ENCODE peak calls at places on chromosomes 1 and 21, in four cellular contexts. I, R, Y and H are unnamed samples.

GRCh38 chr1:204846546-204846945 is 24.1 kb upstream of the NFASC start:
- DNase-seq in I (no peak), R (no peak), Y (no peak), H (no peak)

GRCh38 chr1:31830511-31830910 is 14.7 kb upstream of the SPOCD1 start:
- DNase-seq in I (no peak), R (no peak), Y (no peak), H (no peak)

GRCh38 chr1:205339717-205340116 is 17.0 kb downstream of the KLHDC8A start:
- DNase-seq in I (no peak), R (no peak), Y (no peak), H (no peak)

GRCh38 chr1:155609515-155610256 is at the start of gene MSTO1:
- DNase-seq in I (peak; percentile 98), R (peak; percentile 96), Y (peak; percentile 97), H (peak; percentile 98)

GRCh38 chr21:36716836-36717235 is 17.9 kb downstream of the SIM2 start:
- DNase-seq in I (no peak), R (no peak), Y (no peak), H (no peak)

GRCh38 chr21:35465750-35466149 is 416.6 kb upstream of the RUNX1 start:
- DNase-seq in I (no peak), R (no peak), Y (no peak), H (no peak)

GRCh38 chr1:68916227-68916853 is 419.5 kb upstream of the DEPDC1 start:
- DNase-seq in I (peak; percentile 60), R (no peak), Y (no peak), H (no peak)

GRCh38 chr1:112788561-112788960 is 73.4 kb upstream of the PPM1J start:
- DNase-seq in I (no peak), R (no peak), Y (no peak), H (no peak)

GRCh38 chr1:29210278-29211085 is 20.3 kb downstream of the MECR start:
- DNase-seq in I (no peak), R (no peak), Y (no peak), H (no peak)

GRCh38 chr1:212401042-212401441 is 13.6 kb downstream of the PACC1 start:
- DNase-seq in I (no peak), R (no peak), Y (no peak), H (no peak)

GRCh38 chr1:178486100-178487069 is 10.4 kb downstream of the CLEC20A start:
- DNase-seq in I (no peak), R (no peak), Y (no peak), H (no peak)
- H3K4me3 ChIP-seq in I (no peak overlapping the region), R (peak overlapping the region; percentile 35), Y (peak overlapping the region; percentile 62), H (no peak overlapping the region)

DNA sequence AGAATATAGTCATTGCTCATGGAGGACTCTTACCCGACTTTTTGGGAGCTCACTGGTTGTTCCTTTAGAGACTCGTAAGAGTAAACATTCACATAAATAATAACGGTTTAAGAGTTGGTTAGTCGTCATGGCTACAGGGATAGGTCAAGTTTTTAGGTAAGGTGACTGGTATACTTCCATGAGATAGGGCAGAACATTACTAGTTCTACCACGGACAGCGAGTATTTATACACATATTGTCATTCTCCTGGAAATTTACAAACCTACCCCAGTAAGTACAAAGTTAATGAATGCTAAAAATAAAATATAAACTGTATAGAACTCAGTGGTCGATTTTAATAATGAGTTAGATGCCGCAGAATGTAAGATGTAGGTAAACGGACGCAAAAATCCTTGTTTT is 1.2 kb upstream of the RYR2 start:
- DNase-seq in I (no peak), R (no peak), Y (no peak), H (no peak)
- H3K4me3 ChIP-seq in I (no peak overlapping the region), R (no peak overlapping the region), Y (no peak overlapping the region), H (no peak overlapping the region)

GRCh38 chr1:56872597-56872996 is 18.0 kb downstream of the C8A start:
- DNase-seq in I (no peak), R (no peak), Y (no peak), H (no peak)
- H3K4me3 ChIP-seq in I (no peak overlapping the region), R (no peak overlapping the region), Y (no peak overlapping the region), H (no peak overlapping the region)

DNA sequence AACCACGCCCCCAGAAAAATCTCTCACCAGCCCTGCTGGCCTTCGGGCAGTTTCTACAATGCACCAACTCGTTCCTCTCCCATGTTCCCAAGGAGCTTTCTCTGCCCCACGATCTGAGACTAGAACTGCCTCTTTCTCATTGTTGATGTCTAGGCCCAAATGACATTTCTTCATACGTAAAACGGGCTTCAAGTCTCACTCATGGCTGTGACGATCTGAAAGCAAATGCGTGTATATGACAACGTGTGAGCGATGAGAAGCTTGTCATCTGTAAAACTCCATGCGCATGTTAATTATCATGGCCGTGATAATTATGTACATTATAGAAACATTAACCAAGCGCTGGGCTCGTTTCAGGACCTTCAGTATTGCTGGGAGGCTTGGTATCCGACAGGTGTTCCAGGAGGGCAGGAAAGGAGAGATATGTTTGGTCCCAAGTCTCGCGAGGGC is 693 bp upstream of the NIPAL3 start:
- DNase-seq in I (no peak), R (peak; percentile 56), Y (no peak), H (no peak)
- H3K4me3 ChIP-seq in I (no peak overlapping the region), R (peak overlapping the region; percentile 56), Y (peak overlapping the region; percentile 75), H (peak overlapping the region; percentile 13)

GRCh38 chr1:26557078-26557477 is 27.5 kb downstream of the RPS6KA1 start:
- DNase-seq in I (no peak), R (no peak), Y (no peak), H (no peak)

GRCh38 chr1:26554781-26555180 is 25.2 kb downstream of the RPS6KA1 start:
- DNase-seq in I (no peak), R (no peak), Y (no peak), H (no peak)

GRCh38 chr1:26553942-26554682 is 24.6 kb downstream of the RPS6KA1 start:
- DNase-seq in I (no peak), R (no peak), Y (no peak), H (no peak)

GRCh38 chr1:26555550-26555981 is 26.0 kb downstream of the RPS6KA1 start:
- DNase-seq in I (no peak), R (no peak), Y (no peak), H (no peak)

DNA sequence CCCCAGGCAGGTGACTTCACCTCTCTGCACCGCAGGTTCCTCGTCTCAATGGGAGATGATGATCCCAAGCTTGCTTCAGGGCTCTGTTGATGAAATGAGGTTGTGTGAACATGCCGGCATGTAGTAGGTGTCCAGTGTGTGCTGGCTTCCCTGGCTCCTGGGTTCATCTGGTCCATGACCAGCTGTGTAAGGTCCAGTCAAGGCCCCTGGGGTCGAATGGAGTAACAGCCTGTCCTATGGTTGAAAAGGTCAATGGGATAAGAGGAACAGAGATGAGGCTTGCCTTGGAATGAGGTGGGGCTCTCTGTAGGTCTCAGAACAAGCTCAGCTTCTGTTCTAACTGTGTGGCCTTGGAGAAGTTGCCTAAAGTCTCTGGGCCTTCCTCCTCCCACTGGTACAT is 26.5 kb downstream of the RPS6KA1 start:
- DNase-seq in I (no peak), R (no peak), Y (no peak), H (no peak)
- H3K4me3 ChIP-seq in I (no peak overlapping the region), R (no peak overlapping the region), Y (no peak overlapping the region), H (no peak overlapping the region)

GRCh38 chr1:234862944-234863515 is 253.1 kb upstream of the IRF2BP2 start:
- DNase-seq in I (peak; percentile 90), R (peak; percentile 79), Y (peak; percentile 79), H (no peak)
- H3K4me3 ChIP-seq in I (no peak overlapping the region), R (no peak overlapping the region), Y (peak overlapping the region; percentile 43), H (no peak overlapping the region)

GRCh38 chr1:218347713-218348627 is 2.8 kb downstream of the TGFB2 start:
- DNase-seq in I (no peak), R (no peak), Y (no peak), H (no peak)

GRCh38 chr1:218348628-218349185 is 3.6 kb downstream of the TGFB2 start:
- DNase-seq in I (no peak), R (no peak), Y (no peak), H (no peak)

GRCh38 chr1:218346391-218347204 is 1.5 kb downstream of the TGFB2 start:
- DNase-seq in I (peak; percentile 59), R (no peak), Y (peak; percentile 79), H (no peak)

GRCh38 chr1:218345673-218346390 is 696 bp downstream of the TGFB2 start:
- DNase-seq in I (peak; percentile 82), R (peak; percentile 30), Y (peak; percentile 85), H (peak; percentile 38)

GRCh38 chr1:218347316-218347712 is 2.2 kb downstream of the TGFB2 start:
- DNase-seq in I (no peak), R (no peak), Y (no peak), H (no peak)
- H3K4me3 ChIP-seq in I (peak overlapping the region; percentile 90), R (peak overlapping the region; percentile 40), Y (peak overlapping the region; percentile 71), H (no peak overlapping the region)